ENCODE peak calls at places on chromosome 4, in seven cellular contexts. A is left ventricle myocardium inferior, T is MM.1S, V is heart left ventricle, D is BJ, R is thoracic aorta, N is lower leg skin. J is an unnamed sample.

GRCh38 chr4:107862658-107863057 is 37.9 kb downstream of the SGMS2 start:
- DNase-seq in T (no peak), R (peak), N (peak), V (no peak), D (no peak), A (no peak), J (no peak)

GRCh38 chr4:87258677-87259076 is 38.3 kb upstream of the KLHL8 start:
- DNase-seq in V (no peak), N (no peak), D (no peak), A (no peak), R (no peak), T (no peak), J (no peak)

GRCh38 chr4:53563824-53564223 is 27.5 kb downstream of the LNX1 start:
- DNase-seq in V (no peak), T (no peak), R (no peak), N (no peak), D (no peak), A (no peak), J (no peak)

GRCh38 chr4:140793291-140793690 is 37.1 kb upstream of the TBC1D9 start:
- DNase-seq in R (no peak), N (no peak), V (no peak), D (no peak), T (no peak), A (no peak), J (no peak)

GRCh38 chr4:72858328-72858727 is 211.2 kb downstream of the COX18 start:
- DNase-seq in V (no peak), A (no peak), D (peak), R (no peak), N (no peak), T (no peak), J (no peak)

GRCh38 chr4:110020139-110020538 is 107.5 kb downstream of the EGF start:
- DNase-seq in N (no peak), V (no peak), D (no peak), R (no peak), A (no peak), T (no peak), J (no peak)

GRCh38 chr4:41179086-41179374 is 35.3 kb downstream of the APBB2 start:
- DNase-seq in V (no peak), T (no peak), D (no peak), N (no peak), A (no peak), R (no peak), J (no peak)

GRCh38 chr4:13857397-13857796 is 229.9 kb upstream of the BOD1L1 start:
- DNase-seq in T (no peak), A (no peak), R (no peak), N (no peak), V (no peak), D (no peak), J (no peak)

GRCh38 chr4:87179751-87180150 is 40.7 kb downstream of the KLHL8 start:
- DNase-seq in T (no peak), A (no peak), V (no peak), D (no peak), R (no peak), N (no peak), J (no peak)

GRCh38 chr4:142265536-142265935 is 580.6 kb downstream of the INPP4B start:
- DNase-seq in R (peak), V (peak), N (no peak), T (no peak), D (peak), A (no peak), J (no peak)

GRCh38 chr4:94826206-94826605 is 68.5 kb downstream of the BMPR1B start:
- DNase-seq in A (no peak), N (no peak), V (no peak), T (no peak), D (no peak), R (no peak), J (no peak)

GRCh38 chr4:10461091-10461849 is 4.0 kb upstream of the ZNF518B start:
- DNase-seq in A (peak), D (no peak), V (peak), R (no peak), N (no peak), T (peak), J (peak)

GRCh38 chr4:48944252-48944651 is 37.7 kb upstream of the OCIAD2 start:
- DNase-seq in T (no peak), V (no peak), N (no peak), A (no peak), D (no peak), R (no peak), J (peak)

GRCh38 chr4:44629280-44629866 is 22.1 kb downstream of the YIPF7 start:
- DNase-seq in A (no peak), V (no peak), R (no peak), T (peak), D (no peak), N (no peak), J (peak)

GRCh38 chr4:175253184-175253902 is 335.2 kb downstream of the ADAM29 start:
- DNase-seq in V (no peak), R (no peak), T (peak), D (no peak), N (no peak), A (no peak), J (no peak)

GRCh38 chr4:41913509-41913908 is 21.7 kb upstream of the TMEM33 start:
- DNase-seq in N (no peak), T (no peak), R (no peak), A (no peak), D (no peak), V (no peak), J (no peak)

GRCh38 chr4:143559757-143560147 is 46.2 kb downstream of the SMARCA5 start:
- DNase-seq in D (no peak), A (no peak), R (no peak), T (peak), V (peak), N (no peak), J (peak)

GRCh38 chr4:158782539-158783360 is 13.9 kb downstream of the FNIP2 start:
- DNase-seq in T (no peak), R (no peak), A (no peak), D (no peak), N (no peak), V (no peak), J (no peak)

GRCh38 chr4:126242679-126243390 is 928.1 kb downstream of the FAT4 start:
- DNase-seq in A (peak), R (no peak), N (peak), V (peak), D (no peak), T (no peak), J (no peak)

GRCh38 chr4:79604152-79604551 is 196.1 kb upstream of the GK2 start:
- DNase-seq in N (no peak), V (no peak), T (no peak), D (no peak), A (no peak), R (no peak), J (no peak)

GRCh38 chr4:107755841-107756356 is 35.9 kb upstream of the PAPSS1 start:
- DNase-seq in N (no peak), T (peak), R (no peak), V (no peak), A (no peak), D (no peak), J (no peak)

GRCh38 chr4:113534698-113535097 is 226.8 kb downstream of the CAMK2D start:
- DNase-seq in T (no peak), V (no peak), R (no peak), D (no peak), N (no peak), A (no peak), J (no peak)

GRCh38 chr4:110853242-110853641 is 230.4 kb upstream of the PITX2 start:
- DNase-seq in D (no peak), A (no peak), N (no peak), V (no peak), R (no peak), T (no peak), J (no peak)

GRCh38 chr4:150156543-150156942 is 78.3 kb downstream of the DCLK2 start:
- DNase-seq in D (no peak), T (no peak), N (no peak), V (no peak), A (no peak), R (no peak), J (no peak)

GRCh38 chr4:98586634-98587354 is 71.6 kb downstream of the TSPAN5 start:
- DNase-seq in R (no peak), D (no peak), V (no peak), T (no peak), A (no peak), N (no peak), J (no peak)

GRCh38 chr4:163367651-163368050 is 24.0 kb downstream of the NPY5R start:
- DNase-seq in T (no peak), R (no peak), N (no peak), A (no peak), V (no peak), D (no peak), J (no peak)

GRCh38 chr4:85703098-85703497 is 228.1 kb downstream of the ARHGAP24 start:
- DNase-seq in D (no peak), T (no peak), V (no peak), R (no peak), A (no peak), N (no peak), J (no peak)

GRCh38 chr4:139241086-139241783 is 38.8 kb downstream of the MGARP start:
- DNase-seq in A (no peak), V (no peak), D (no peak), R (no peak), N (no peak), T (no peak), J (no peak)

GRCh38 chr4:22897520-22898108 is 204.9 kb downstream of the GBA3 start:
- DNase-seq in A (no peak), N (no peak), V (no peak), D (no peak), T (peak), R (no peak), J (no peak)

GRCh38 chr4:87530868-87531267 is 1.7 kb upstream of the SPARCL1 start:
- DNase-seq in R (peak), A (peak), N (peak), D (no peak), T (no peak), V (peak), J (no peak)

GRCh38 chr4:10283761-10284160 is 167.2 kb upstream of the WDR1 start:
- DNase-seq in N (no peak), A (no peak), D (no peak), T (no peak), R (no peak), V (no peak), J (no peak)

GRCh38 chr4:177128306-177128705 is 181.4 kb upstream of the NEIL3 start:
- DNase-seq in R (no peak), A (no peak), N (no peak), V (no peak), T (no peak), D (no peak), J (no peak)

GRCh38 chr4:131370846-131371245 is 1778.2 kb upstream of the PCDH10 start:
- DNase-seq in V (no peak), D (no peak), N (no peak), A (no peak), T (no peak), R (no peak), J (no peak)

GRCh38 chr4:124948976-124949597 is 236.6 kb upstream of the ANKRD50 start:
- DNase-seq in T (peak), D (no peak), R (no peak), N (no peak), V (no peak), A (no peak), J (no peak)

DNA sequence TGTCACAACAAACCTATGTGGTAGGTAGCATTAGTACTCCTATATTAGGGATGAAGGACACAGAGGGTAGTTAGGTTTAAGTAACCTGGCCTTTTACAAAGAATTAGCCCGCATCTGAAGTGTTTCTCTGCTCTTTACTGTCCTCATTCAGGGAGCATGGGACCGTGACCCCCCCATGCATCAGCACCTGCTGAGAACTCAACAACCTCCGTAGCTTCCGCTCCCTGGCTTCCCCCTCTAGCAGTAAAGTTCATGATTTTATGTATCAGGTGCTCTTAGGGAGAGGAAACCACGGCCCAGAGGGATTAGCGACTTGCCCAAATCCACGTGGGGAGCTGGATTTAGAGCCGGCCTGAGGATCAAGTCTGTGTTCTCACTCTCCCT is 284.6 kb upstream of the GATB start:
- DNase-seq in R (no peak), N (no peak), D (no peak), V (no peak), A (no peak), T (no peak), J (no peak)
- H3K4me3 ChIP-seq in R (peak), N (no peak), D (no peak), V (no peak), A (peak), T (no peak), J (no peak)

DNA sequence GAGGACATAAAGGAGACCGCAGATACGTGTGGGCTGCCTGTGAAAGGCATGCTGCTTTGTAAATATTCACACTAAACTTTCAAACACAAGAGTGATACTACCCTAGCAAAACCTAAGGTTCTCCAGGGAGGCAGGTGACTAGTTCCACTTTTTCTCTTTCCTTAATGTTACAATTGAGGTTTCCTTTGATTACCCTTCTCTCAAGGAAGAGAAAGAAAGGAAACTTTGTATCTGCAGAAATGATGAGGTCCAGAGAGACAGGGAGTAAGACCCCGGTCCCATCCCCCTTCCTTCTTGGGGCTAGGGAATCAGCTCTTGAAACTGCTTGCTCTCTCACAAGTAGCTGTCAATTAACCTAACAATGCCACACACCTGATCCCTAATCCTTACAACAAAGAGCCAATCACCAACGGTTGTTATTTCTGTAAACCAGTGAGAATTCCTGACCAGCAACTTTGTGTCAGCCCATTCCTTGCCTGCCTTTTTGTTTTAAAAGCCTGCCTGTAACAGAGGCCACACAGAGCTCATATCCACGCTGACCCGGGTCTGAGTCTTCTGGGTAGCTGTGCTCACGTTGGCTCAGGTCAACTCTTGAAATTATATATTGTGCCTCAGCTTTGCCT is 754.8 kb upstream of the FRG1 start:
- DNase-seq in A (no peak), N (no peak), V (no peak), D (no peak), T (no peak), R (no peak), J (no peak)
- H3K4me3 ChIP-seq in A (no peak), N (no peak), V (no peak), D (no peak), T (no peak), R (no peak), J (no peak)

GRCh38 chr4:84585276-84585675 is 2.3 kb downstream of the CDS1 start:
- DNase-seq in V (no peak), T (no peak), R (no peak), A (no peak), N (no peak), D (no peak), J (no peak)
- H3K4me3 ChIP-seq in V (no peak), T (no peak), R (no peak), A (no peak), N (no peak), D (no peak), J (no peak)

GRCh38 chr4:8939887-8940742 is 68.5 kb upstream of the HMX1 start:
- DNase-seq in D (no peak), T (no peak), V (no peak), N (no peak), A (no peak), R (no peak), J (no peak)
- H3K4me3 ChIP-seq in D (no peak), T (no peak), V (no peak), N (no peak), A (no peak), R (no peak), J (no peak)

DNA sequence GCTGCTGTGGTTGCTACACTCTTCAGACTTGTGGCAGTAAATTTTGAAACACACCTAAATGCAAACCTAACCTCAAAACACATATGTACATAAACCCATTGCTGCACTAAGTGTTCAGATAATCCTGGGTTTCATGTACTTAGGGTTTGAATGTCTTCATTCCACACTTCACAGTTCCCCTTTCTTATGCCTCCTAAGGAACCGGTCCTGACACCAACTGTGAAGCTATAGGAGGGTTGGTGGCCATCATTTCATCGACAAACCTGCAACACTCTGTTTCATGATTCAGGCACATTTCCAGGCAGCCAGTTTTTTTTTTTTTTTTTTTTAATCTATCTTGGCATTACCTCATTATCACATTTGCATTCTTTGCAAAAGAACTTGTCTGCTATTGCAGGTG is 3.2 kb downstream of the STOX2 start:
- DNase-seq in T (no peak), A (no peak), V (no peak), N (no peak), R (no peak), D (no peak), J (no peak)
- H3K4me3 ChIP-seq in T (no peak), A (peak), V (peak), N (no peak), R (no peak), D (no peak), J (no peak)

DNA sequence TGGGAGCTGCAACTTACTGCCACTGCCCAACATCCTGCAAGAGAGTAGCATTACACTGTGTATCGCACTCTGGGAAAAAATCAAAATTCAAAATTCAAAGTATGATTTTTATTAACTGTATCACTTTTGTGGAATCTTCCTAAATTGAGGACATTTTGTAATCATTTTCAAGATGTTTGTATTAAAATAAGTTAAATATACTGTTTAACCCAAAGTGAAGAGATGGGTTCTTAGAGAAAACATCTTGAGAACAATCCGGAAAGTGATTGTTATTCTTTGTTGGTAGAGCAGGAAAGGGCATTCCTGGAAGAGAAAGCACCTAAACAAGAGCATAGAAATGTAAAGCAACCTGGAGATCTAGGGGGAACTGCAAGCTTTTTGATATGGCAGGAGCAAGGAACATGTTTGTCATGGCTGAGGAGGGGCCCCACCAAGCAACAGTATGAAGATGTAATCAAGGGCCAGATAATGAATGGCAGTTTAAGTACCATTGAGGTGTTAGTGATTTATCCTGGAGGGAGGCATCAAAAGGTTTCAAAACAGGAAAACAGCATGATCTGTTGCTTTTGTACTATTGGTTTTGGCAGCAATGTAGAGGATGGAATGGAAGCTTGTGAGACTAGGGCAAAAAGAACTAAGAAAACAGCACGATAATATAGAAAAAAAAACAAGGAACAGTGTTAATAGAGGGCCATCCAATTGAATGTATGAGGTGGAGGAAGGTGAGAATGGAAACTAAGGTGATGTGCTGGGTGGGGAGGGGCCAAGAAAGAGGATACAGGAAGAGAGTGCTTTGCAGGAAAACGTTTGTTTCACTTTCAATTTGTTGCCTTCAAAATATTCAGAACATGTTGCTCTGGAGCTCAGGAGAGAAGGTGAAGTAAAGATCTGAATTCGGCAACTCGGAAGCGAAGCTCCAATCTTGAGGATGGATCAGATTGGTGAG is 14.2 kb upstream of the SEC24D start:
- DNase-seq in D (no peak), T (peak), N (no peak), V (no peak), R (no peak), A (no peak), J (peak)
- H3K4me3 ChIP-seq in D (peak), T (peak), N (no peak), V (peak), R (peak), A (peak), J (peak)

DNA sequence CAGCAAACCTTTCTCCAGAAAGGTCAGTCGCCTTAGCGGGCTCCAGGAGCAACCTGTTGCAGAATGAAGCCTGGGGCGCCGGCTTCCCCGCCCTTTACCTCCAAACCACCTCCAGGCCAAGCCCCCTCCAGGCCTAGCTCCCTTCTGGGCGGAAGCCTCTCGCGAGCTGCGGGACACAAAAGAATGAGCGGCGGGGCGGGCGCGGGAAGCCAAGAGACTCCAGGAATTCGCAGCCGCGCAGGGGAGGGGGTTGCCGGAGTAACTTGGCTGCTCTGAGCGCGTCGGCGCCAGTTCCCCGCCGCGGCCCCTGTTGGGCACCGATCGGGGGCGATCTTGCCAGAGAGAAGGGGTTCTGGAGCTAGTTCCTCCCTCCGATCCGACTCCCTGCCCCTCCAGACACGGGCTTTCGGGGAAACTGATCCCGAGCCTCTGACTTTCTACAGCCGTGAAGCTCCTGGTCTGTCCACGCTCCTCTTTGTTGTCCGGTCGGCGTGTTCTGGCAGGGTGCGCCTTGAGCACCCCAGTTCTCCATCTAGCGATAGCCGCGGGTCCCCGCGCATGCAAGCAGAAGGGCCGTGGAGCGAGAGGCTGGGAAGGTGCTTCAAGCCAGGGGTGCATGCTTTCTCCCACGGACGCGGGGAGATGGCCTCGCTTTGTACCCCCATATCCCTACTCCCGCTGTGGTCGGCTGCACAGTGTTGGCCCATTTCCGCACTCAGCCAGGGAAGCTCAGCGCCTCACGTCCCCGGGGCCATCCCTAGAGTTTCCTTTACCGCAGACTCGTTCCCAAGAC is 1.2 kb downstream of the PROM1 start:
- DNase-seq in N (no peak), V (peak), D (no peak), A (no peak), T (no peak), R (no peak), J (no peak)
- H3K4me3 ChIP-seq in N (peak), V (peak), D (no peak), A (peak), T (no peak), R (peak), J (peak)